ENCODE peak calls at places on chromosomes 4 and X, in six cellular contexts. One of them, this sample, is unnamed. For H3K4me1, the result is how much of the 10 kb centered on the place peaks cover.

GRCh38 chr4:76984127-76984526 is 34.6 kb downstream of the SEPTIN11 start:
- ATAC-seq in K562: peak
- ATAC-seq in HepG2: peak
- ATAC-seq in GM12878: peak
- ATAC-seq in upper lobe of left lung: no peak
- ATAC-seq in A549: peak
- ATAC-seq in this sample: peak

GRCh38 chrX:68175569-68175968 is 257.7 kb downstream of the OPHN1 start:
- ATAC-seq in HepG2: no peak
- ATAC-seq in upper lobe of left lung: no peak
- ATAC-seq in GM12878: no peak
- ATAC-seq in A549: no peak
- ATAC-seq in K562: no peak
- ATAC-seq in this sample: peak

GRCh38 chr4:76725039-76725438 is 172.9 kb downstream of the SOWAHB start:
- ATAC-seq in HepG2: no peak
- ATAC-seq in upper lobe of left lung: no peak
- ATAC-seq in GM12878: no peak
- ATAC-seq in K562: no peak
- ATAC-seq in A549: no peak
- ATAC-seq in this sample: no peak

GRCh38 chr4:6747690-6748068 is 31.7 kb downstream of the BLOC1S4 start:
- ATAC-seq in HepG2: no peak
- ATAC-seq in A549: peak
- ATAC-seq in GM12878: peak
- ATAC-seq in upper lobe of left lung: peak
- ATAC-seq in K562: no peak
- ATAC-seq in this sample: no peak

GRCh38 chr4:109113511-109113910 is 188.9 kb downstream of the COL25A1 start:
- ATAC-seq in GM12878: no peak
- ATAC-seq in K562: no peak
- ATAC-seq in upper lobe of left lung: no peak
- ATAC-seq in HepG2: no peak
- ATAC-seq in A549: no peak
- ATAC-seq in this sample: no peak

GRCh38 chrX:22527302-22527701 is 254.6 kb downstream of the CBLL2 start:
- ATAC-seq in K562: no peak
- ATAC-seq in upper lobe of left lung: no peak
- ATAC-seq in HepG2: no peak
- ATAC-seq in GM12878: peak
- ATAC-seq in A549: no peak
- ATAC-seq in this sample: no peak

GRCh38 chr4:151529187-151529586 is 120.2 kb downstream of the FHIP1A start:
- ATAC-seq in HepG2: no peak
- ATAC-seq in GM12878: no peak
- ATAC-seq in upper lobe of left lung: no peak
- ATAC-seq in K562: no peak
- ATAC-seq in A549: no peak
- ATAC-seq in this sample: no peak

GRCh38 chrX:71547339-71547738 is 14.4 kb downstream of the OGT start:
- ATAC-seq in GM12878: no peak
- ATAC-seq in A549: no peak
- ATAC-seq in upper lobe of left lung: no peak
- ATAC-seq in HepG2: no peak
- ATAC-seq in K562: peak
- ATAC-seq in this sample: no peak

GRCh38 chrX:120774611-120775010 is 101.1 kb downstream of the CT47B1 start:
- ATAC-seq in A549: no peak
- ATAC-seq in K562: no peak
- ATAC-seq in upper lobe of left lung: no peak
- ATAC-seq in GM12878: no peak
- ATAC-seq in HepG2: no peak
- ATAC-seq in this sample: peak

GRCh38 chr4:78482281-78482680 is 69.3 kb upstream of the ANXA3 start:
- ATAC-seq in K562: no peak
- ATAC-seq in A549: no peak
- ATAC-seq in HepG2: no peak
- ATAC-seq in upper lobe of left lung: no peak
- ATAC-seq in GM12878: no peak
- ATAC-seq in this sample: no peak

GRCh38 chr4:78483811-78484210 is 67.8 kb upstream of the ANXA3 start:
- ATAC-seq in K562: peak
- ATAC-seq in HepG2: no peak
- ATAC-seq in upper lobe of left lung: no peak
- ATAC-seq in GM12878: no peak
- ATAC-seq in A549: no peak
- ATAC-seq in this sample: no peak

GRCh38 chr4:78478523-78478922 is 73.0 kb upstream of the ANXA3 start:
- ATAC-seq in GM12878: no peak
- ATAC-seq in HepG2: no peak
- ATAC-seq in K562: no peak
- ATAC-seq in A549: no peak
- ATAC-seq in upper lobe of left lung: no peak
- ATAC-seq in this sample: no peak

GRCh38 chr4:78480286-78480685 is 71.3 kb upstream of the ANXA3 start:
- ATAC-seq in K562: no peak
- ATAC-seq in A549: no peak
- ATAC-seq in HepG2: no peak
- ATAC-seq in upper lobe of left lung: no peak
- ATAC-seq in GM12878: no peak
- ATAC-seq in this sample: no peak

DNA sequence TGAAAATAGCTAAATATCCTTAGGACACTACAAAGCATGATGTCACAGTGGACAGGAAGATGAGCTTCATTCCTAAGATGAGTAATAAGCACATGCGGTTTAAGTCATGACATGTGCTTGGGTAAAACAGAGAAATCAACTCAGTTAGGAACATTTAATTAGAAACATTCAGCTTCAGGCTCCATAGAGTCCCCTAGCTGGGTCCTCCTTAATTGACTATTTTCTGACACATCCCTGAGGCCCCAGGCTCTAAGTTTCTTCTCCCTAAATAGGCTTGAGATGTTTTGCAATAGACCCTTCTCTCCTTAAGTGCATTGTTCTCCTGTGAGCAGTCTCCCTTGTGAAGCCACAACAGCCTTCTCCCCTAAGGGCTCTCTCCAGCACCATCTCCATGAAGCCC is 70.4 kb upstream of the ANXA3 start:
- ATAC-seq in K562: no peak
- ATAC-seq in A549: no peak
- ATAC-seq in GM12878: peak
- ATAC-seq in HepG2: no peak
- ATAC-seq in upper lobe of left lung: no peak
- ATAC-seq in this sample: peak
- H3K4me1 ChIP-seq in K562: under half
- H3K4me1 ChIP-seq in A549: under half
- H3K4me1 ChIP-seq in GM12878: under half
- H3K4me1 ChIP-seq in HepG2: under half
- H3K4me1 ChIP-seq in upper lobe of left lung: under half
- H3K4me1 ChIP-seq in this sample: under half

GRCh38 chr4:84179413-84179812 is 319.7 kb downstream of the NKX6-1 start:
- ATAC-seq in GM12878: no peak
- ATAC-seq in HepG2: no peak
- ATAC-seq in K562: no peak
- ATAC-seq in upper lobe of left lung: no peak
- ATAC-seq in A549: no peak
- ATAC-seq in this sample: no peak

GRCh38 chr4:84171871-84172270 is 327.2 kb downstream of the NKX6-1 start:
- ATAC-seq in A549: no peak
- ATAC-seq in GM12878: no peak
- ATAC-seq in upper lobe of left lung: no peak
- ATAC-seq in HepG2: no peak
- ATAC-seq in K562: no peak
- ATAC-seq in this sample: no peak

GRCh38 chr4:84177831-84178230 is 321.3 kb downstream of the NKX6-1 start:
- ATAC-seq in upper lobe of left lung: no peak
- ATAC-seq in GM12878: no peak
- ATAC-seq in A549: no peak
- ATAC-seq in K562: no peak
- ATAC-seq in HepG2: no peak
- ATAC-seq in this sample: peak

GRCh38 chr4:84176061-84176460 is 323.0 kb downstream of the NKX6-1 start:
- ATAC-seq in HepG2: no peak
- ATAC-seq in GM12878: no peak
- ATAC-seq in upper lobe of left lung: no peak
- ATAC-seq in K562: no peak
- ATAC-seq in A549: no peak
- ATAC-seq in this sample: no peak
- TF ChIP-seq EP300 in HepG2: no peak
- TF ChIP-seq EP300 in GM12878: no peak
- TF ChIP-seq EP300 in upper lobe of left lung: no peak
- TF ChIP-seq EP300 in K562: no peak
- TF ChIP-seq EP300 in A549: no peak
- TF ChIP-seq EP300 in this sample: no peak

GRCh38 chr4:39530682-39531081 is 3.4 kb upstream of the UGDH start:
- ATAC-seq in HepG2: no peak
- ATAC-seq in A549: no peak
- ATAC-seq in GM12878: no peak
- ATAC-seq in upper lobe of left lung: no peak
- ATAC-seq in K562: no peak
- ATAC-seq in this sample: no peak

GRCh38 chr4:39527296-39528055 is at the start of gene UGDH:
- ATAC-seq in HepG2: peak
- ATAC-seq in GM12878: peak
- ATAC-seq in K562: peak
- ATAC-seq in A549: peak
- ATAC-seq in upper lobe of left lung: peak
- ATAC-seq in this sample: peak

GRCh38 chr4:39528056-39528465 is 822 bp upstream of the UGDH start:
- ATAC-seq in HepG2: peak
- ATAC-seq in A549: peak
- ATAC-seq in GM12878: no peak
- ATAC-seq in K562: peak
- ATAC-seq in upper lobe of left lung: peak
- ATAC-seq in this sample: peak

GRCh38 chr4:39526810-39527295 is 386 bp downstream of the UGDH start:
- ATAC-seq in GM12878: peak
- ATAC-seq in K562: peak
- ATAC-seq in A549: no peak
- ATAC-seq in upper lobe of left lung: no peak
- ATAC-seq in HepG2: no peak
- ATAC-seq in this sample: peak

GRCh38 chr4:39529534-39529933 is 2.3 kb upstream of the UGDH start:
- ATAC-seq in K562: no peak
- ATAC-seq in upper lobe of left lung: no peak
- ATAC-seq in A549: no peak
- ATAC-seq in GM12878: no peak
- ATAC-seq in HepG2: no peak
- ATAC-seq in this sample: no peak
- H3K27ac ChIP-seq in K562: no peak
- H3K27ac ChIP-seq in upper lobe of left lung: no peak
- H3K27ac ChIP-seq in A549: peak
- H3K27ac ChIP-seq in GM12878: no peak
- H3K27ac ChIP-seq in HepG2: peak
- H3K27ac ChIP-seq in this sample: no peak

DNA sequence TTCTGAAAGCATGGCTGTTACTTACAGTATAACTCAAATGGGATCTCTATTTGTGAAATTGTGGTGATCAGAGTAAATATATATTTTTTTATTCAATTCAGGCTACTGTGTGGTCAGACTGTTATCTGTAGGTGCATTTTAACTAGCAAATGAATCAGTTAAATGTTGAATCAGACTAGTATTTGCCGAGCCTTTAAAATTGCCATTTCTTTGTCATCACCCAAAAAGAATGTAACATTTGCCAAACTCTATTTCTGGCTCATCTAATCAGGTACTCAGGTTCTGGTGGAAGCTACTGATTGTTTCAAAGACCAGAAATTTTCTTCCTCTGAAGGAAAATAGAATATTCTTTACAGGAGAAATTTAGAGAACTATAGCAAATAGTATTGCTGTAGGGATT is 1.8 kb upstream of the NAA15 start:
- ATAC-seq in GM12878: no peak
- ATAC-seq in HepG2: no peak
- ATAC-seq in K562: no peak
- ATAC-seq in upper lobe of left lung: no peak
- ATAC-seq in A549: no peak
- ATAC-seq in this sample: no peak
- H3K4me1 ChIP-seq in GM12878: under half
- H3K4me1 ChIP-seq in HepG2: half or more
- H3K4me1 ChIP-seq in K562: under half
- H3K4me1 ChIP-seq in upper lobe of left lung: under half
- H3K4me1 ChIP-seq in A549: under half
- H3K4me1 ChIP-seq in this sample: under half

DNA sequence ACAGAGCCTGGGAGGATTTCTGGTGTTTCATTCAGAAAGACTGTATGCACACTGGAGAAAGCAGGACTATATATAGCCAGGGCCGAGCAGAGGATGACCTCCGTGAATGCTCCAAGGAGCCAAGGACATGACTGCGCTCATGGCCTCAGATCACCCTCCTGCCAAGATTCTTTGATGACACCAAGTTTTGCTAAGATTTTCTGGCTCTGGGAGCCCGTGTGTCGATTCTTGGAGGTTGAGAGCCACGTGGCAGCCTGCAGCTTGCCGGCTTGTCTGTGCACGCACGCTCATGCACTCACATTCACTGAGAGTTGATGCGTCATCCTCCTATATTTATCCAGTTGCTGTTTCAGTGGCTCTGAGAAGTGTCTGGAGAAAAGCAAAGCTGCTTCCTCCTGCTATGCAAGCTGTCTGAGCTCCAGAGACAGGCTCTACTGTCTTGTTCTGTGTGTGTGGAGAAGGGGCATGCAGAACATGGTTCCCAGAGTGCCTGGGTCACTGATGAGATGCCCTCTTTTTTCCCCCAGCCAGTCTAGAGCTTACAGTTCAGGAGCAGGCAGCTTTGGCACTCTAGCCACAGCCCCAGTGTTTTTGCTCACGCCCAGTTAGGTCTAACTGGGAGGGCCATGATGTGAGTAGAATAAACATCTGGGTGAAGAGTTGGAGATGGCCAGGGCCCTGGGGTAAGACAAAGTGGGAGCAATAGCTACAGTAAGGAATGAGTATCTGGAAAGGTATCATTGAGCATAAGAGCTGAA is 64.9 kb upstream of the SCOC start:
- ATAC-seq in HepG2: no peak
- ATAC-seq in GM12878: peak
- ATAC-seq in upper lobe of left lung: peak
- ATAC-seq in K562: no peak
- ATAC-seq in A549: peak
- ATAC-seq in this sample: peak
- TF ChIP-seq EP300 in HepG2: no peak
- TF ChIP-seq EP300 in GM12878: no peak
- TF ChIP-seq EP300 in upper lobe of left lung: no peak
- TF ChIP-seq EP300 in K562: no peak
- TF ChIP-seq EP300 in A549: no peak
- TF ChIP-seq EP300 in this sample: no peak

GRCh38 chr4:161382655-161383054 is 781.1 kb downstream of the FSTL5 start:
- ATAC-seq in GM12878: peak
- ATAC-seq in K562: no peak
- ATAC-seq in HepG2: no peak
- ATAC-seq in upper lobe of left lung: no peak
- ATAC-seq in A549: no peak
- ATAC-seq in this sample: no peak
- H3K27ac ChIP-seq in GM12878: no peak
- H3K27ac ChIP-seq in K562: no peak
- H3K27ac ChIP-seq in HepG2: no peak
- H3K27ac ChIP-seq in upper lobe of left lung: no peak
- H3K27ac ChIP-seq in A549: no peak
- H3K27ac ChIP-seq in this sample: no peak

GRCh38 chr4:48772568-48772967 is 7.5 kb downstream of the FRYL start:
- ATAC-seq in K562: no peak
- ATAC-seq in HepG2: no peak
- ATAC-seq in A549: no peak
- ATAC-seq in GM12878: no peak
- ATAC-seq in upper lobe of left lung: no peak
- ATAC-seq in this sample: no peak
- H3K4me1 ChIP-seq in K562: under half
- H3K4me1 ChIP-seq in HepG2: under half
- H3K4me1 ChIP-seq in A549: under half
- H3K4me1 ChIP-seq in GM12878: under half
- H3K4me1 ChIP-seq in upper lobe of left lung: under half
- H3K4me1 ChIP-seq in this sample: under half

This sample was measured in gastroesophageal sphincter.